ENCODE peak calls at places on chromosomes 5 and 9, in seven cellular contexts. R is fibroblast of pulmonary artery, D is NCI-H1436 treated with DMSO at 0.1 percent for 48 hours, P is PC-9, A is activated T-helper 1 cell treated with Interleukin-2 at 50 U/mL for 16 hours, L is activated T-cell treated with anti-CD3 and anti-CD28 coated beads for 4 hours, I is AG04450. S is an unnamed sample.

GRCh38 chr5:145680169-145680568 is 155.0 kb downstream of the PRELID2 start:
- DNase-seq in P (no peak), D (no peak), L (no peak), R (no peak), A (no peak), I (no peak), S (no peak)

GRCh38 chr5:171310816-171311697 is 2.0 kb downstream of the TLX3 start:
- DNase-seq in I (no peak), A (no peak), D (no peak), L (no peak), P (no peak), R (peak), S (no peak)

GRCh38 chr5:175384724-175385552 is 59.0 kb downstream of the DRD1 start:
- DNase-seq in D (no peak), P (no peak), I (peak), R (no peak), A (no peak), L (no peak), S (no peak)

GRCh38 chr9:114855488-114855887 is 49.6 kb upstream of the TNFSF15 start:
- DNase-seq in I (no peak), D (no peak), L (no peak), P (no peak), A (no peak), R (peak), S (no peak)

GRCh38 chr9:6907772-6908381 is 150.1 kb downstream of the KDM4C start:
- DNase-seq in I (peak), D (no peak), R (peak), P (no peak), A (no peak), L (no peak), S (no peak)

GRCh38 chr9:31135567-31135966 is 1248.9 kb upstream of the ACO1 start:
- DNase-seq in P (no peak), A (no peak), R (peak), L (no peak), D (no peak), I (no peak), S (no peak)

GRCh38 chr9:105751761-105752160 is 57.4 kb downstream of the TMEM38B start:
- DNase-seq in L (no peak), R (no peak), P (no peak), I (no peak), D (no peak), A (no peak), S (no peak)

GRCh38 chr5:109866051-109866450 is 176.3 kb downstream of the MAN2A1 start:
- DNase-seq in L (no peak), A (no peak), P (no peak), D (no peak), R (peak), I (peak), S (no peak)

GRCh38 chr9:135468866-135469521 is 10.6 kb upstream of the PPP1R26 start:
- DNase-seq in R (peak), D (no peak), L (peak), I (no peak), P (peak), A (peak), S (no peak)

GRCh38 chr9:36137392-36138004 is 965 bp downstream of the GLIPR2 start:
- DNase-seq in L (no peak), A (no peak), P (no peak), R (peak), I (no peak), D (no peak), S (no peak)

GRCh38 chr9:9764821-9765220 is 848.0 kb downstream of the PTPRD start:
- DNase-seq in I (no peak), A (no peak), L (no peak), D (no peak), P (no peak), R (peak), S (no peak)

GRCh38 chr9:6870650-6871477 is 113.1 kb downstream of the KDM4C start:
- DNase-seq in I (no peak), A (no peak), D (no peak), R (no peak), L (no peak), P (no peak), S (no peak)

GRCh38 chr5:81450940-81451339 is 57.0 kb upstream of the ACOT12 start:
- DNase-seq in P (no peak), L (no peak), R (peak), D (no peak), I (no peak), A (no peak), S (no peak)

GRCh38 chr9:136004219-136004618 is 43.0 kb upstream of the UBAC1 start:
- DNase-seq in I (no peak), P (no peak), D (no peak), A (no peak), R (no peak), L (no peak), S (no peak)

GRCh38 chr5:51002368-51002767 is 335.9 kb downstream of the PARP8 start:
- DNase-seq in A (no peak), R (no peak), D (no peak), I (no peak), L (no peak), P (no peak), S (no peak)

GRCh38 chr9:133238272-133238850 is 29.3 kb upstream of the OBP2B start:
- DNase-seq in I (no peak), A (no peak), L (peak), D (no peak), R (peak), P (no peak), S (no peak)

GRCh38 chr5:39381376-39381775 is 17.1 kb upstream of the C9 start:
- DNase-seq in L (no peak), R (no peak), P (peak), I (no peak), A (no peak), D (no peak), S (no peak)

GRCh38 chr5:175803254-175803653 is 68.1 kb upstream of the CPLX2 start:
- DNase-seq in D (no peak), R (no peak), P (no peak), I (no peak), A (no peak), L (no peak), S (no peak)

GRCh38 chr9:133881671-133882381 is 110.3 kb downstream of the VAV2 start:
- DNase-seq in A (no peak), R (no peak), I (no peak), L (no peak), P (no peak), D (no peak), S (no peak)

GRCh38 chr9:124779368-124780059 is 2.6 kb downstream of the OLFML2A start:
- DNase-seq in D (no peak), L (no peak), P (peak), R (peak), A (no peak), I (peak), S (no peak)

GRCh38 chr5:148179234-148179824 is 11.0 kb downstream of the SPINK14 start:
- DNase-seq in L (no peak), A (no peak), D (peak), R (peak), P (peak), I (peak), S (no peak)

GRCh38 chr9:29945012-29945411 is 2371.7 kb upstream of the C9orf72 start:
- DNase-seq in L (no peak), P (no peak), R (peak), D (no peak), I (no peak), A (no peak), S (no peak)

GRCh38 chr5:55191165-55191564 is 18.2 kb upstream of the CDC20B start:
- DNase-seq in A (no peak), R (no peak), L (no peak), I (no peak), D (no peak), P (peak), S (no peak)

GRCh38 chr5:111680737-111681413 is 76.1 kb downstream of the NREP start:
- DNase-seq in D (no peak), I (peak), P (peak), A (no peak), R (peak), L (no peak), S (no peak)

GRCh38 chr5:1329111-1329579 is 15.8 kb downstream of the CLPTM1L start:
- DNase-seq in P (no peak), L (no peak), A (no peak), R (no peak), I (no peak), D (no peak), S (no peak)

GRCh38 chr5:42396111-42396510 is 27.1 kb upstream of the GHR start:
- DNase-seq in P (no peak), I (no peak), L (no peak), A (no peak), D (no peak), R (no peak), S (no peak)